ENCODE peak calls at places on chromosomes 1 and 21, in five cellular contexts. M is endodermal cell, R is DND-41, Z is IMR-90, E is fibroblast of lung. K is an unnamed sample.

GRCh38 chr1:243568793-243569192 is 281.2 kb downstream of the AKT3 start:
- DNase-seq in M (no peak), R (no peak), Z (peak; percentile 90), E (peak; percentile 86), K (no peak)

GRCh38 chr1:29279896-29280779 is 43.8 kb downstream of the PTPRU start:
- DNase-seq in M (peak; percentile 40), R (no peak), Z (peak; percentile 23), E (peak; percentile 66), K (no peak)

GRCh38 chr21:42234464-42235241 is 15.7 kb downstream of the ABCG1 start:
- DNase-seq in M (peak; percentile 86), R (peak; percentile 84), Z (peak; percentile 45), E (peak; percentile 40), K (peak; percentile 80)

GRCh38 chr1:38353956-38354355 is 307.4 kb upstream of the POU3F1 start:
- DNase-seq in M (peak; percentile 7), R (no peak), Z (no peak), E (no peak), K (no peak)

GRCh38 chr1:41152622-41153044 is 89.5 kb downstream of the SCMH1 start:
- DNase-seq in M (no peak), R (no peak), Z (peak; percentile 92), E (peak; percentile 96), K (no peak)

GRCh38 chr1:235996048-235996785 is 68.7 kb downstream of the NID1 start:
- DNase-seq in M (no peak), R (no peak), Z (no peak), E (no peak), K (no peak)

GRCh38 chr1:181514298-181515290 is 31.3 kb downstream of the CACNA1E start:
- DNase-seq in M (no peak), R (no peak), Z (no peak), E (no peak), K (no peak)

GRCh38 chr1:239947789-239948188 is 143.9 kb upstream of the FMN2 start:
- DNase-seq in M (no peak), R (no peak), Z (peak; percentile 16), E (peak; percentile 10), K (no peak)

GRCh38 chr1:153532769-153533599 is 2.8 kb downstream of the S100A6 start:
- DNase-seq in M (peak; percentile 97), R (no peak), Z (peak; percentile 84), E (peak; percentile 79), K (peak; percentile 95)

GRCh38 chr1:151013518-151013917 is 5.3 kb downstream of the PRUNE1 start:
- DNase-seq in M (no peak), R (no peak), Z (peak; percentile 63), E (peak; percentile 81), K (peak; percentile 41)

GRCh38 chr1:147496571-147496970 is 44.7 kb upstream of the BCL9 start:
- DNase-seq in M (peak; percentile 70), R (no peak), Z (peak; percentile 37), E (peak; percentile 48), K (no peak)

GRCh38 chr1:38009088-38009840 is 3.3 kb upstream of the UTP11 start:
- DNase-seq in M (peak; percentile 86), R (peak; percentile 32), Z (peak; percentile 78), E (peak; percentile 72), K (no peak)

GRCh38 chr1:63969461-63969893 is 195.7 kb downstream of the ROR1 start:
- DNase-seq in M (no peak), R (no peak), Z (peak; percentile 12), E (peak; percentile 61), K (no peak)

GRCh38 chr1:37354876-37355275 is 119.5 kb upstream of the ZC3H12A start:
- DNase-seq in M (no peak), R (no peak), Z (no peak), E (no peak), K (no peak)

GRCh38 chr1:51666463-51666862 is 49.6 kb downstream of the OSBPL9 start:
- DNase-seq in M (no peak), R (no peak), Z (peak; percentile 69), E (peak; percentile 96), K (no peak)
- H3K4me1 ChIP-seq in M (peaks cover 14% of the 10 kb centered on the region), R (no peaks in the 10 kb centered on the region), Z (peaks cover 18% of the 10 kb centered on the region), E (peaks cover 5% of the 10 kb centered on the region), K (no peaks in the 10 kb centered on the region)

DNA sequence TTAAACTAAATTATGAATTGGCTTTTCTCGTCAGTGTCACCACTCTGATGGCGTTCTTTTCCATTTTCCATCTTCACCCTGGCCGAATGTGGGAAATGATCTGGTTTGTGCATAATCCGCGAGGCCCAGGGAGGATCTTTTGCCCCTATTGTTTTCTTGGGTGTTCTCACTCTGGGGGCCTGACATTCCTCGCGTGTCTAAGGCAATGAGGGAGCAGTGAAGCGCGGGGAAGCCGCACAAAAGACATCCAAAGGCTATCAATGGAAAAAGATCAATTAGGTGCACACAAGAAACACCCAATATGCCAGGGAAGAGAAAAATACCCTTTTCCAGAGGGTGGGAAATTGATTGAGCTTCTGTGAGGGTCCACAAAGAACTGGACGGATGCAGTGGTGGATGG is 966 bp upstream of the C1orf21 start:
- DNase-seq in M (no peak), R (no peak), Z (no peak), E (no peak), K (no peak)
- H3K9ac ChIP-seq in M (peak overlapping the region; percentile 48), R (peak overlapping the region; percentile 70), Z (peak overlapping the region; percentile 63), E (peak overlapping the region; percentile 78), K (peak overlapping the region; percentile 92)

DNA sequence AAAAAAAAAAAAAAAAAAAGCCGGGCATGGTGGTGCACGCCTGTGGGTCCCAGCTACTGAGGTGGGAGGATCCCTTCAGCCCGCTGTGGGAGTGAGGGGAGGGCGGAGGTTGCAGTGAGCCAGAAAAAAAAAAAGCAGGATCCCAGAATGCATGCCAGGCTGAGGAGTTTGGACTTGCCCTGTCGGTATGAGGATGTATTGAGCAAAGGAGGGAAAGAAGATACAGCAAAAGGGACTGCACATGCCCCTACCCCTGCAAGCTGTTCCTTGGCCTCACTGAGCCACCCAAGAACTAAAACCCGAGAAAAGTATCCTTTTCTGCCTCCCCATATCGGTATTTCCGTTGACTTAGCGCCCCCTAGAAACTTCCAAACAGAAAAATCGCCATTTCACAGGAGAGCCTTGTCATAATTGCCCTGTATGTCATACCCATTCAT is 1.3 kb upstream of the GPATCH4 start:
- DNase-seq in M (no peak), R (no peak), Z (no peak), E (peak; percentile 5), K (peak; percentile 31)
- H3K27ac ChIP-seq in M (no peak overlapping the region), R (no peak overlapping the region), Z (no peak overlapping the region), E (no peak overlapping the region), K (no peak overlapping the region)

GRCh38 chr1:40041466-40041838 is 923 bp downstream of the CAP1 start:
- DNase-seq in M (no peak), R (no peak), Z (no peak), E (no peak), K (no peak)
- H3K4me1 ChIP-seq in M (no peaks in the 10 kb centered on the region), R (peaks cover 41% of the 10 kb centered on the region), Z (peaks cover 8% of the 10 kb centered on the region), E (peaks cover 23% of the 10 kb centered on the region), K (peaks cover 31% of the 10 kb centered on the region)

GRCh38 chr1:155172732-155173477 is at the start of gene KRTCAP2:
- DNase-seq in M (peak; percentile 98), R (peak; percentile 94), Z (peak; percentile 95), E (peak; percentile 92), K (peak; percentile 95)

GRCh38 chr1:155170101-155170785 is 2.9 kb downstream of the KRTCAP2 start:
- DNase-seq in M (peak; percentile 13), R (no peak), Z (no peak), E (no peak), K (no peak)

GRCh38 chr1:155173478-155174333 is at the start of gene TRIM46:
- DNase-seq in M (peak; percentile 86), R (peak; percentile 79), Z (peak; percentile 34), E (peak; percentile 56), K (peak; percentile 45)

GRCh38 chr1:155170806-155171205 is 2.3 kb downstream of the KRTCAP2 start:
- DNase-seq in M (peak; percentile 5), R (peak; percentile 3), Z (no peak), E (no peak), K (peak; percentile 9)

DNA sequence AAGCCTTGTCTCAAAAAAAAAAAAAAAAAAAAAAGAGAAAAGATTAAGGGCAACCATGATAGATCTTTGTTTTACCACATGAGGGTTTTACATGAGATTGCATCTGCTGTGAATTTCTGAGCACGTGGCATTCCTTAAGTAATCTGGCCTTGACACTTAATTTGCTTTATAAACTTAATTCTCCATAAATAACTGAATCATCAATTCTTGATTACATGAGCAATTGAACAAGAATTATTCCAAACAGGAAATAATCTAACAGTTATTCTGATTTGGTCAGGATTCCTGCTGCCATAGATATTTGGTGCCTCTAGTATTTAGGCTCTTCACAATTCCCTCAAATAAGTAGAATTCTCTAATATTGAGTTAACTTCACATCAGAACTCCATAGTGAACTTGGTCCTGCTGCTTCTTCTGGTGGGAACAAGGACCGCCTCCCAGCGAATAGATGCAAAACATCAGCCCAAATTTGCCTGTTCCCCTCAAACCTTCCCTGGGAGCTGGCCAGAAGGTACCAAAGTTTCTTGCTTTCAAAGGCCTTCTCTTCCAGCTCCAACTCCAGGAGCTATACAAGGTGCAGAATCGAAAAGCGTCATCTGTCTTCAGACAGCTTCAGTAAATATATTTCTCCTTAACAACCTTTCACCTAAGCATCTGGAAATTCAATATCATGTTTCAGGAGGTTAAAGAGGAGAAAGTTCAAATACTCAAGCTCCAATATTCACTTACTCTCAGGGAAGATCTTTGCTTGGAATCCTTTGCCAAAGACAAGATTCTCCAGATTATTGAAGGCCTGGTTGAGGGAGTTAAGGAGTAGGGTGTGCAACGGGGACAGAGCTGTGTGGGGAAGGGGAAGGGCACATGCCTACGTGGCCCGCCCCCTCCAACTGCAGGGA is 1.0 kb downstream of the KRTCAP2 start:
- DNase-seq in M (peak; percentile 8), R (peak; percentile 1), Z (no peak), E (no peak), K (no peak)
- H3K9ac ChIP-seq in M (peak overlapping the region; percentile 81), R (peak overlapping the region; percentile 86), Z (peak overlapping the region; percentile 94), E (peak overlapping the region; percentile 96), K (peak overlapping the region; percentile 90)